ENCODE peak calls at places on chromosomes 7 and 10, in nine cellular contexts. D is iPS-NIHi11; W is hypothalamus; R is transverse colon; S is GM19239; C is HT-29; Z is CD8-positive, alpha-beta memory T cell; G is suprapubic skin; X is NAMALWA. H is an unnamed sample.

GRCh38 chr7:97024209-97025129 is at the start of gene DLX5:
- DNase-seq in D (peak; percentile 74), W (peak; percentile 39), R (no peak), S (no peak), C (no peak), Z (no peak), G (peak; percentile 58), X (no peak), H (peak; percentile 52)

GRCh38 chr7:69996132-69996531 is 397.9 kb downstream of the AUTS2 start:
- DNase-seq in D (no peak), W (no peak), R (no peak), S (no peak), C (no peak), Z (no peak), G (no peak), X (no peak), H (no peak)

GRCh38 chr10:20768849-20769248 is 128.3 kb downstream of the NEBL start:
- DNase-seq in D (no peak), W (no peak), R (no peak), S (no peak), C (peak; percentile 52), Z (no peak), G (no peak), X (peak; percentile 27), H (no peak)

GRCh38 chr10:17649836-17650235 is 5.9 kb downstream of the STAM start:
- DNase-seq in D (no peak), W (no peak), R (no peak), S (no peak), C (no peak), Z (no peak), G (no peak), X (no peak), H (no peak)

GRCh38 chr10:104391150-104391968 is 37.7 kb downstream of the CFAP58 start:
- DNase-seq in D (no peak), W (no peak), R (no peak), S (no peak), C (peak; percentile 5), Z (no peak), G (no peak), X (no peak), H (no peak)

GRCh38 chr7:150321788-150322113 is 1.4 kb upstream of the LRRC61 start:
- DNase-seq in D (no peak), W (no peak), R (no peak), S (no peak), C (no peak), Z (no peak), G (no peak), X (no peak), H (no peak)

GRCh38 chr7:10981317-10981716 is 7.6 kb downstream of the PHF14 start:
- DNase-seq in D (no peak), W (no peak), R (no peak), S (no peak), C (no peak), Z (no peak), G (no peak), X (no peak), H (no peak)

GRCh38 chr7:69787736-69788431 is 189.6 kb downstream of the AUTS2 start:
- DNase-seq in D (no peak), W (no peak), R (no peak), S (no peak), C (no peak), Z (no peak), G (no peak), X (no peak), H (no peak)

GRCh38 chr10:89861584-89862287 is 160.3 kb downstream of the KIF20B start:
- DNase-seq in D (no peak), W (no peak), R (no peak), S (no peak), C (no peak), Z (no peak), G (no peak), X (no peak), H (no peak)

GRCh38 chr7:7858559-7858958 is 110.0 kb upstream of the GLCCI1 start:
- DNase-seq in D (no peak), W (no peak), R (no peak), S (no peak), C (no peak), Z (no peak), G (no peak), X (no peak), H (no peak)

GRCh38 chr7:44486001-44486400 is 4.5 kb downstream of the NUDCD3 start:
- DNase-seq in D (no peak), W (no peak), R (no peak), S (no peak), C (no peak), Z (no peak), G (no peak), X (no peak), H (no peak)

GRCh38 chr10:4847580-4848020 is 21.6 kb downstream of the AKR1E2 start:
- DNase-seq in D (no peak), W (no peak), R (no peak), S (no peak), C (peak; percentile 81), Z (no peak), G (no peak), X (no peak), H (no peak)

GRCh38 chr10:71323407-71323806 is 4.3 kb downstream of the SLC29A3 start:
- DNase-seq in D (peak; percentile 46), W (no peak), R (no peak), S (no peak), C (peak; percentile 53), Z (no peak), G (no peak), X (peak; percentile 51), H (no peak)

GRCh38 chr10:109996225-109996624 is 11.6 kb upstream of the ADD3 start:
- DNase-seq in D (no peak), W (no peak), R (no peak), S (no peak), C (peak; percentile 30), Z (no peak), G (no peak), X (peak; percentile 38), H (no peak)

GRCh38 chr10:20817646-20818045 is 79.5 kb downstream of the NEBL start:
- DNase-seq in D (no peak), W (no peak), R (no peak), S (no peak), C (no peak), Z (no peak), G (no peak), X (no peak), H (no peak)

GRCh38 chr7:140390466-140391190 is 7.7 kb downstream of the SLC37A3 start:
- DNase-seq in D (no peak), W (no peak), R (no peak), S (peak; percentile 25), C (no peak), Z (no peak), G (no peak), X (peak; percentile 77), H (no peak)

GRCh38 chr10:63542835-63543575 is 21.8 kb downstream of the REEP3 start:
- DNase-seq in D (no peak), W (no peak), R (no peak), S (no peak), C (no peak), Z (no peak), G (no peak), X (no peak), H (no peak)

GRCh38 chr10:31847518-31847917 is 81.1 kb downstream of the ARHGAP12 start:
- DNase-seq in D (no peak), W (no peak), R (no peak), S (no peak), C (no peak), Z (no peak), G (no peak), X (no peak), H (no peak)

GRCh38 chr7:140213684-140214074 is 36.9 kb upstream of the KDM7A start:
- DNase-seq in D (no peak), W (no peak), R (no peak), S (no peak), C (no peak), Z (no peak), G (no peak), X (no peak), H (no peak)

GRCh38 chr10:2734691-2735090 is 332.7 kb upstream of the PFKP start:
- DNase-seq in D (no peak), W (no peak), R (no peak), S (no peak), C (no peak), Z (no peak), G (no peak), X (no peak), H (no peak)

GRCh38 chr10:80487791-80488538 is 33.9 kb downstream of the TSPAN14 start:
- DNase-seq in D (no peak), W (no peak), R (peak; percentile 51), S (no peak), C (no peak), Z (peak; percentile 57), G (no peak), X (no peak), H (no peak)

GRCh38 chr10:45427305-45427955 is 53.4 kb downstream of the ALOX5 start:
- DNase-seq in D (no peak), W (no peak), R (no peak), S (no peak), C (no peak), Z (no peak), G (no peak), X (no peak), H (no peak)

GRCh38 chr7:131664570-131664969 is 108.1 kb upstream of the PODXL start:
- DNase-seq in D (no peak), W (no peak), R (no peak), S (no peak), C (no peak), Z (no peak), G (no peak), X (no peak), H (no peak)

GRCh38 chr7:28183627-28184026 is 3.0 kb upstream of the JAZF1 start:
- DNase-seq in D (no peak), W (no peak), R (no peak), S (no peak), C (no peak), Z (no peak), G (no peak), X (peak; percentile 49), H (no peak)

GRCh38 chr10:11886851-11887250 is 63.7 kb downstream of the PROSER2 start:
- DNase-seq in D (no peak), W (no peak), R (no peak), S (no peak), C (no peak), Z (no peak), G (no peak), X (peak; percentile 38), H (no peak)

GRCh38 chr7:12839508-12840153 is 152.2 kb downstream of the ARL4A start:
- DNase-seq in D (peak; percentile 48), W (no peak), R (no peak), S (no peak), C (peak; percentile 22), Z (no peak), G (no peak), X (no peak), H (peak; percentile 16)

GRCh38 chr7:155885162-155886160 is 73.2 kb upstream of the SHH start:
- DNase-seq in D (peak; percentile 40), W (peak; percentile 11), R (no peak), S (no peak), C (peak; percentile 48), Z (no peak), G (peak; percentile 30), X (no peak), H (no peak)

GRCh38 chr7:17307558-17307957 is 9.1 kb downstream of the AHR start:
- DNase-seq in D (no peak), W (no peak), R (no peak), S (no peak), C (peak; percentile 40), Z (no peak), G (no peak), X (no peak), H (no peak)

GRCh38 chr10:118471863-118472262 is 123.6 kb downstream of the PRLHR start:
- DNase-seq in D (no peak), W (no peak), R (no peak), S (no peak), C (no peak), Z (no peak), G (no peak), X (no peak), H (no peak)

GRCh38 chr7:2032030-2032875 is 200.5 kb downstream of the MAD1L1 start:
- DNase-seq in D (no peak), W (peak; percentile 7), R (no peak), S (no peak), C (no peak), Z (no peak), G (peak; percentile 52), X (no peak), H (no peak)

GRCh38 chr7:107922891-107923290 is 31.9 kb downstream of the DLD start:
- DNase-seq in D (no peak), W (no peak), R (no peak), S (no peak), C (no peak), Z (no peak), G (no peak), X (no peak), H (no peak)